ENCODE peak calls at places on chromosomes 2 and 18, in eight cellular contexts. One of them, this sample, is unnamed.

GRCh38 chr2:184455616-184456015 is 142.7 kb upstream of the ZNF804A start:
- DNase-seq in foreskin fibroblast: no peak
- DNase-seq in effector memory CD8-positive, alpha-beta T cell: no peak
- DNase-seq in Daoy: no peak
- DNase-seq in CD4-positive, CD25-positive, alpha-beta regulatory T cell: no peak
- DNase-seq in A172: no peak
- DNase-seq in NCI-H1436: no peak
- DNase-seq in left lung: no peak
- DNase-seq in this sample: no peak

GRCh38 chr18:54946149-54946581 is 13.1 kb downstream of the CCDC68 start:
- DNase-seq in foreskin fibroblast: no peak
- DNase-seq in effector memory CD8-positive, alpha-beta T cell: peak; percentile 9
- DNase-seq in A172: peak; percentile 25
- DNase-seq in Daoy: peak; percentile 14
- DNase-seq in left lung: no peak
- DNase-seq in NCI-H1436: no peak
- DNase-seq in CD4-positive, CD25-positive, alpha-beta regulatory T cell: peak; percentile 47
- DNase-seq in this sample: no peak

GRCh38 chr18:70288851-70289328 is at the start of gene SOCS6:
- DNase-seq in foreskin fibroblast: peak; percentile 61
- DNase-seq in CD4-positive, CD25-positive, alpha-beta regulatory T cell: peak; percentile 35
- DNase-seq in A172: no peak
- DNase-seq in Daoy: peak; percentile 71
- DNase-seq in left lung: peak; percentile 68
- DNase-seq in effector memory CD8-positive, alpha-beta T cell: no peak
- DNase-seq in NCI-H1436: peak; percentile 31
- DNase-seq in this sample: peak; percentile 50

GRCh38 chr2:61463769-61464475 is 7.0 kb downstream of the USP34 start:
- DNase-seq in left lung: no peak
- DNase-seq in CD4-positive, CD25-positive, alpha-beta regulatory T cell: no peak
- DNase-seq in foreskin fibroblast: no peak
- DNase-seq in Daoy: no peak
- DNase-seq in A172: no peak
- DNase-seq in NCI-H1436: no peak
- DNase-seq in effector memory CD8-positive, alpha-beta T cell: no peak
- DNase-seq in this sample: no peak

GRCh38 chr18:11553098-11553940 is 56.1 kb upstream of the SLC35G4 start:
- DNase-seq in left lung: no peak
- DNase-seq in foreskin fibroblast: peak; percentile 44
- DNase-seq in CD4-positive, CD25-positive, alpha-beta regulatory T cell: peak; percentile 46
- DNase-seq in effector memory CD8-positive, alpha-beta T cell: peak; percentile 33
- DNase-seq in NCI-H1436: peak; percentile 10
- DNase-seq in Daoy: peak; percentile 44
- DNase-seq in A172: peak; percentile 53
- DNase-seq in this sample: peak; percentile 13

GRCh38 chr2:236637691-236638569 is 68.3 kb downstream of the ACKR3 start:
- DNase-seq in A172: no peak
- DNase-seq in Daoy: no peak
- DNase-seq in NCI-H1436: no peak
- DNase-seq in foreskin fibroblast: peak; percentile 22
- DNase-seq in effector memory CD8-positive, alpha-beta T cell: no peak
- DNase-seq in left lung: no peak
- DNase-seq in CD4-positive, CD25-positive, alpha-beta regulatory T cell: no peak
- DNase-seq in this sample: no peak

GRCh38 chr2:149329068-149329467 is 1.3 kb upstream of the LYPD6 start:
- DNase-seq in A172: no peak
- DNase-seq in Daoy: peak; percentile 28
- DNase-seq in foreskin fibroblast: no peak
- DNase-seq in NCI-H1436: peak; percentile 7
- DNase-seq in effector memory CD8-positive, alpha-beta T cell: no peak
- DNase-seq in CD4-positive, CD25-positive, alpha-beta regulatory T cell: no peak
- DNase-seq in left lung: no peak
- DNase-seq in this sample: peak; percentile 19

GRCh38 chr2:233303252-233303651 is 4.4 kb upstream of the SAG start:
- DNase-seq in effector memory CD8-positive, alpha-beta T cell: no peak
- DNase-seq in NCI-H1436: no peak
- DNase-seq in left lung: no peak
- DNase-seq in Daoy: no peak
- DNase-seq in foreskin fibroblast: no peak
- DNase-seq in A172: no peak
- DNase-seq in CD4-positive, CD25-positive, alpha-beta regulatory T cell: no peak
- DNase-seq in this sample: no peak

GRCh38 chr2:214781226-214781625 is 28.3 kb downstream of the BARD1 start:
- DNase-seq in CD4-positive, CD25-positive, alpha-beta regulatory T cell: no peak
- DNase-seq in NCI-H1436: no peak
- DNase-seq in foreskin fibroblast: no peak
- DNase-seq in left lung: no peak
- DNase-seq in Daoy: no peak
- DNase-seq in effector memory CD8-positive, alpha-beta T cell: no peak
- DNase-seq in A172: no peak
- DNase-seq in this sample: no peak

GRCh38 chr2:19457809-19458208 is 99.4 kb upstream of the OSR1 start:
- DNase-seq in foreskin fibroblast: no peak
- DNase-seq in left lung: no peak
- DNase-seq in NCI-H1436: no peak
- DNase-seq in CD4-positive, CD25-positive, alpha-beta regulatory T cell: no peak
- DNase-seq in effector memory CD8-positive, alpha-beta T cell: no peak
- DNase-seq in A172: no peak
- DNase-seq in Daoy: no peak
- DNase-seq in this sample: no peak

GRCh38 chr2:174078275-174078674 is 113.1 kb upstream of the SP3 start:
- DNase-seq in CD4-positive, CD25-positive, alpha-beta regulatory T cell: peak; percentile 17
- DNase-seq in left lung: no peak
- DNase-seq in A172: no peak
- DNase-seq in NCI-H1436: no peak
- DNase-seq in effector memory CD8-positive, alpha-beta T cell: no peak
- DNase-seq in Daoy: no peak
- DNase-seq in foreskin fibroblast: no peak
- DNase-seq in this sample: no peak

GRCh38 chr2:146633159-146633558 is 1211.7 kb upstream of the ACVR2A start:
- DNase-seq in A172: no peak
- DNase-seq in NCI-H1436: no peak
- DNase-seq in CD4-positive, CD25-positive, alpha-beta regulatory T cell: no peak
- DNase-seq in left lung: no peak
- DNase-seq in effector memory CD8-positive, alpha-beta T cell: no peak
- DNase-seq in Daoy: no peak
- DNase-seq in foreskin fibroblast: no peak
- DNase-seq in this sample: no peak

GRCh38 chr2:110746586-110747521 is 14.5 kb downstream of the ACOXL start:
- DNase-seq in A172: no peak
- DNase-seq in NCI-H1436: no peak
- DNase-seq in left lung: no peak
- DNase-seq in CD4-positive, CD25-positive, alpha-beta regulatory T cell: no peak
- DNase-seq in effector memory CD8-positive, alpha-beta T cell: no peak
- DNase-seq in foreskin fibroblast: no peak
- DNase-seq in Daoy: no peak
- DNase-seq in this sample: no peak

GRCh38 chr2:667332-668000 is 9.7 kb downstream of the TMEM18 start:
- DNase-seq in CD4-positive, CD25-positive, alpha-beta regulatory T cell: peak; percentile 43
- DNase-seq in left lung: no peak
- DNase-seq in foreskin fibroblast: peak; percentile 61
- DNase-seq in NCI-H1436: no peak
- DNase-seq in effector memory CD8-positive, alpha-beta T cell: no peak
- DNase-seq in A172: peak; percentile 76
- DNase-seq in Daoy: peak; percentile 69
- DNase-seq in this sample: no peak

GRCh38 chr2:58107803-58108710 is 61.5 kb downstream of the VRK2 start:
- DNase-seq in CD4-positive, CD25-positive, alpha-beta regulatory T cell: no peak
- DNase-seq in Daoy: peak; percentile 87
- DNase-seq in A172: peak; percentile 72
- DNase-seq in effector memory CD8-positive, alpha-beta T cell: no peak
- DNase-seq in foreskin fibroblast: peak; percentile 80
- DNase-seq in NCI-H1436: no peak
- DNase-seq in left lung: no peak
- DNase-seq in this sample: no peak

This sample was measured in SJCRH30.